ENCODE peak calls at places on chromosomes 11 and 22, in ten cellular contexts. One of them, this sample, is unnamed.

GRCh38 chr11:66510271-66510989 is at the start of gene BBS1:
- DNase-seq in activated T-cell treated with anti-CD3 and anti-CD28 coated beads for 1 hour: peak; percentile 78
- DNase-seq in H7: peak; percentile 96
- DNase-seq in GM04504: peak; percentile 54
- DNase-seq in RWPE1: peak; percentile 90
- DNase-seq in central memory CD8-positive, alpha-beta T cell: peak; percentile 73
- DNase-seq in transverse colon: peak; percentile 89
- DNase-seq in Calu3: peak; percentile 87
- DNase-seq in aorta: peak; percentile 96
- DNase-seq in fibroblast of the conjunctiva: peak; percentile 27
- DNase-seq in this sample: peak; percentile 85

GRCh38 chr11:9755561-9755960 is 91.7 kb downstream of the SWAP70 start:
- DNase-seq in activated T-cell treated with anti-CD3 and anti-CD28 coated beads for 1 hour: no peak
- DNase-seq in H7: peak; percentile 16
- DNase-seq in GM04504: no peak
- DNase-seq in RWPE1: no peak
- DNase-seq in central memory CD8-positive, alpha-beta T cell: no peak
- DNase-seq in transverse colon: no peak
- DNase-seq in Calu3: no peak
- DNase-seq in aorta: no peak
- DNase-seq in fibroblast of the conjunctiva: no peak
- DNase-seq in this sample: no peak

GRCh38 chr11:808427-809286 is 1.1 kb upstream of the RPLP2 start:
- DNase-seq in activated T-cell treated with anti-CD3 and anti-CD28 coated beads for 1 hour: no peak
- DNase-seq in H7: no peak
- DNase-seq in GM04504: peak; percentile 65
- DNase-seq in RWPE1: no peak
- DNase-seq in central memory CD8-positive, alpha-beta T cell: no peak
- DNase-seq in transverse colon: peak; percentile 35
- DNase-seq in Calu3: no peak
- DNase-seq in aorta: no peak
- DNase-seq in fibroblast of the conjunctiva: peak; percentile 52
- DNase-seq in this sample: peak; percentile 83

GRCh38 chr11:127226959-127227358 is 226.4 kb upstream of the KIRREL3 start:
- DNase-seq in activated T-cell treated with anti-CD3 and anti-CD28 coated beads for 1 hour: no peak
- DNase-seq in H7: no peak
- DNase-seq in GM04504: no peak
- DNase-seq in RWPE1: no peak
- DNase-seq in central memory CD8-positive, alpha-beta T cell: no peak
- DNase-seq in transverse colon: no peak
- DNase-seq in Calu3: no peak
- DNase-seq in aorta: no peak
- DNase-seq in fibroblast of the conjunctiva: no peak
- DNase-seq in this sample: no peak

GRCh38 chr22:47055461-47055860 is 293.0 kb downstream of the TBC1D22A start:
- DNase-seq in activated T-cell treated with anti-CD3 and anti-CD28 coated beads for 1 hour: no peak
- DNase-seq in H7: no peak
- DNase-seq in GM04504: no peak
- DNase-seq in RWPE1: no peak
- DNase-seq in central memory CD8-positive, alpha-beta T cell: no peak
- DNase-seq in transverse colon: no peak
- DNase-seq in Calu3: no peak
- DNase-seq in aorta: peak; percentile 35
- DNase-seq in fibroblast of the conjunctiva: no peak
- DNase-seq in this sample: no peak

GRCh38 chr11:100525635-100526034 is 161.5 kb upstream of the ARHGAP42 start:
- DNase-seq in activated T-cell treated with anti-CD3 and anti-CD28 coated beads for 1 hour: no peak
- DNase-seq in H7: peak; percentile 18
- DNase-seq in GM04504: no peak
- DNase-seq in RWPE1: no peak
- DNase-seq in central memory CD8-positive, alpha-beta T cell: no peak
- DNase-seq in transverse colon: no peak
- DNase-seq in Calu3: no peak
- DNase-seq in aorta: no peak
- DNase-seq in fibroblast of the conjunctiva: no peak
- DNase-seq in this sample: no peak

GRCh38 chr11:66743271-66743968 is 14.4 kb upstream of the SPTBN2 start:
- DNase-seq in activated T-cell treated with anti-CD3 and anti-CD28 coated beads for 1 hour: no peak
- DNase-seq in H7: peak; percentile 56
- DNase-seq in GM04504: no peak
- DNase-seq in RWPE1: peak; percentile 97
- DNase-seq in central memory CD8-positive, alpha-beta T cell: no peak
- DNase-seq in transverse colon: peak; percentile 87
- DNase-seq in Calu3: peak; percentile 41
- DNase-seq in aorta: no peak
- DNase-seq in fibroblast of the conjunctiva: no peak
- DNase-seq in this sample: peak; percentile 92

GRCh38 chr11:75775056-75775455 is 6.5 kb downstream of the DGAT2 start:
- DNase-seq in activated T-cell treated with anti-CD3 and anti-CD28 coated beads for 1 hour: no peak
- DNase-seq in H7: peak; percentile 75
- DNase-seq in GM04504: no peak
- DNase-seq in RWPE1: no peak
- DNase-seq in central memory CD8-positive, alpha-beta T cell: no peak
- DNase-seq in transverse colon: no peak
- DNase-seq in Calu3: no peak
- DNase-seq in aorta: peak; percentile 42
- DNase-seq in fibroblast of the conjunctiva: no peak
- DNase-seq in this sample: no peak

GRCh38 chr11:76560219-76560618 is 110.3 kb downstream of the LRRC32 start:
- DNase-seq in activated T-cell treated with anti-CD3 and anti-CD28 coated beads for 1 hour: no peak
- DNase-seq in H7: no peak
- DNase-seq in GM04504: no peak
- DNase-seq in RWPE1: no peak
- DNase-seq in central memory CD8-positive, alpha-beta T cell: no peak
- DNase-seq in transverse colon: no peak
- DNase-seq in Calu3: no peak
- DNase-seq in aorta: no peak
- DNase-seq in fibroblast of the conjunctiva: no peak
- DNase-seq in this sample: no peak